ENCODE peak calls at places on chromosomes 7 and 10, in seven cellular contexts. D is tibial nerve, K is AG04450, C is Panc1, X is kidney epithelial cell, B is fibroblast of lung, V is fibroblast of mammary gland. Y is an unnamed sample.

GRCh38 chr10:35910234-35910633 is 268.1 kb upstream of the FZD8 start:
- DNase-seq in C (no peak), K (peak; percentile 76), V (peak; percentile 94), X (peak; percentile 39), D (no peak), B (peak; percentile 88), Y (peak; percentile 37)

GRCh38 chr7:105775580-105775979 is 100.8 kb downstream of the ATXN7L1 start:
- DNase-seq in V (no peak), B (no peak), C (no peak), K (no peak), D (no peak), X (no peak), Y (no peak)

GRCh38 chr10:44261710-44262455 is 123.0 kb downstream of the CXCL12 start:
- DNase-seq in D (no peak), B (no peak), K (peak; percentile 13), C (no peak), V (peak; percentile 79), X (no peak), Y (no peak)

GRCh38 chr7:90817846-90818245 is 221.7 kb downstream of the CDK14 start:
- DNase-seq in B (no peak), D (no peak), V (no peak), K (no peak), C (no peak), X (no peak), Y (peak; percentile 12)

GRCh38 chr7:46080595-46081159 is 159.6 kb upstream of the IGFBP3 start:
- DNase-seq in K (no peak), C (no peak), X (no peak), D (no peak), B (no peak), V (peak; percentile 45), Y (no peak)

GRCh38 chr7:81210092-81211064 is 291.5 kb upstream of the SEMA3C start:
- DNase-seq in X (no peak), D (no peak), K (no peak), B (peak; percentile 32), V (peak; percentile 64), C (no peak), Y (no peak)

GRCh38 chr10:59575269-59575668 is 134.4 kb downstream of the SLC16A9 start:
- DNase-seq in D (no peak), V (no peak), C (no peak), K (no peak), B (no peak), X (no peak), Y (no peak)

GRCh38 chr10:100986623-100986951 is 710 bp downstream of the MRPL43 start:
- DNase-seq in V (no peak), X (no peak), D (no peak), K (no peak), C (no peak), B (no peak), Y (no peak)

GRCh38 chr10:103054621-103055020 is 136.5 kb downstream of the CNNM2 start:
- DNase-seq in V (no peak), X (no peak), D (no peak), C (no peak), B (no peak), K (no peak), Y (no peak)

GRCh38 chr7:20895563-20895962 is 108.9 kb upstream of the SP8 start:
- DNase-seq in V (no peak), C (peak; percentile 13), D (no peak), K (no peak), B (no peak), X (no peak), Y (no peak)

GRCh38 chr10:82267465-82267864 is 392.5 kb downstream of the NRG3 start:
- DNase-seq in D (no peak), V (peak; percentile 11), K (no peak), B (no peak), X (no peak), C (no peak), Y (peak; percentile 20)

GRCh38 chr10:49268185-49268584 is 30.8 kb upstream of the C10orf71 start:
- DNase-seq in C (no peak), X (no peak), V (no peak), K (no peak), B (no peak), D (no peak), Y (no peak)

GRCh38 chr7:134165266-134165665 is 38.1 kb downstream of the LRGUK start:
- DNase-seq in D (no peak), K (no peak), C (no peak), X (no peak), B (no peak), V (no peak), Y (no peak)

GRCh38 chr7:73995330-73995729 is 32.6 kb upstream of the ELN start:
- DNase-seq in B (peak; percentile 43), X (no peak), C (no peak), K (peak; percentile 68), D (no peak), V (peak; percentile 49), Y (no peak)

GRCh38 chr7:84524714-84525694 is 330.4 kb upstream of the SEMA3A start:
- DNase-seq in B (peak; percentile 97), V (peak; percentile 89), K (no peak), D (no peak), X (no peak), C (no peak), Y (no peak)

GRCh38 chr7:69445549-69445948 is 152.7 kb upstream of the AUTS2 start:
- DNase-seq in C (no peak), B (no peak), X (no peak), V (peak; percentile 79), D (no peak), K (no peak), Y (no peak)

GRCh38 chr10:24215193-24215592 is 6.3 kb downstream of the KIAA1217 start:
- DNase-seq in D (no peak), V (no peak), K (no peak), B (no peak), C (no peak), X (no peak), Y (no peak)

DNA sequence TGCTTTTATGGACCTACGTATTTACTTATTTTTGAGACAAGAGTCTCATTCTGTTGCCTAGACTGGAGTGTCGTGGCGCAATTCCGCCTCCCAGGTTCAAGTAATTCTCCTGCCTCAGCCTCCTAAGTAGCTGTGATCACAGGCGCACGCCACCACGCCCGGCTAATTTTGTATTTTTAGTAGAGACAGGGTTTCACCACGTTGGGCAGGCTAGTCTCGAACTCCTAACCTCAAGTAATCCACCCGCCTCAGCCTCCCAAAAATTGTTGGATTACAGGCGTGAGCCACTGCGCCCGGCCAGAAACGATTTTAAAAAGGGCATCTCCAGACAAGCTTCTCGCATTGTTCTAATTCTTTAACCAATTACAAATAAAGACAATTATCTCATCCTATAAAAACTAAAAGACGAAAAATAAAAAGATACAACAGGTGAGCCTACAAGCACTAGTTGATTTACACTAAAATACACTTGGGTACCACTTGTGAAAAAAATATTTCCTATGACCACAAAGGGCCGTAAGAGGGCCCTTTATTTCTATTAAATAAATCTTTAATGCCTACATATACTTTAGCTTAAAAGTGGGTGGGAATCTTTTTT is 2.4 kb downstream of the TRA2A start:
- DNase-seq in X (no peak), K (no peak), B (no peak), D (no peak), C (no peak), V (no peak), Y (no peak)
- H3K4me3 ChIP-seq in X (no peak overlapping the region), K (peak overlapping the region; percentile 99), B (peak overlapping the region; percentile 89), D (no peak overlapping the region), C (peak overlapping the region; percentile 92), V (peak overlapping the region; percentile 99), Y (peak overlapping the region; percentile 92)

DNA sequence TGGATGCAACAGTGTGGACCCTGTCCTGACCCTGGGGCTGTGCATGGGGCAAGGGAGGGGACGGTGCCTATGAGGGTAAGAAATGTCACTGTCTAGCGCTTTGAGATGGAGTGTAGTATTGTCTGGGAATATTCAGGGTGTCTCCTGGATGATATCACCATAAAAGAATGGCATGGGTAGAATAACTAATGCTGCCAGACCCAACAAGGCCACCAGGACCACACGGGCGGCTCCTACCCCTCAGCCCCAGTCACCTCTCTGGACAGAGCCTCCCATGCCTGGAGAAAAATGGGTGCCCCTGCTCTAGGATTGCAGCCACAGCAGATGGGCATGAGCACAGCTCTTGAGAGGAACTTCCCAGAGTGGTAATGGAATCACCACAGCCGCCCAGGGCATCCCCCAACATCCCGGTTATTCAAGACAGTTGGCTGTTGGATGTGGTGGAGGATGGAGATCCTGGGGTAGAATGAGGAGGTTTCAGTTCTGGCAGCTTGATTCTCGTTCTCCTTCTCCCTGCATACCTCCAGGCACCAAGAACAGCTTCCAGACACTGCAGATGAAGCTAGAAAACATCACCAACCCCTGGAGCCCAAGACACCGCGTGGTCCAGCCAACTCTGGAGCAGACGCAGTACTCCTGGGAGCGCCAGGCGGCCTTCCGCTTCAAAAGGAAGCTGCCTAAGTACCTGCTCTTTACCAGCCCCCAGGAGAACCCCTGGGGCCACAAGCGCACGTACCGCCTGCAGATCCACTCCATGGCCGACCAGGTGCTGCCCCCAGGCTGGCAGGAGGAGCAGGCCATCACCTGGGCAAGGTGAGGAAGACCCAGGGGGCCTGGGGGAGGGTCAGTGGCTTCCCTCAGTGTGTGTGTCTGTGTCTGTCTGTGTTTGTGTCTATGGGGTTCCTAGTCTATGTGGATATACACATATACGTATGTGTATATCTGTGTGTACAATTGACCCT is 6.2 kb downstream of the AOC1 start:
- DNase-seq in B (no peak), C (no peak), K (no peak), D (no peak), X (no peak), V (no peak), Y (no peak)
- H3K4me3 ChIP-seq in B (no peak overlapping the region), C (no peak overlapping the region), K (no peak overlapping the region), D (no peak overlapping the region), X (no peak overlapping the region), V (no peak overlapping the region), Y (no peak overlapping the region)

GRCh38 chr10:79342811-79343541 is 4.3 kb upstream of the PPIF start:
- DNase-seq in X (no peak), B (peak; percentile 14), C (no peak), D (no peak), V (peak; percentile 25), K (no peak), Y (no peak)

GRCh38 chr10:79345241-79346011 is 1.8 kb upstream of the PPIF start:
- DNase-seq in B (no peak), X (no peak), D (no peak), K (no peak), C (no peak), V (no peak), Y (no peak)

GRCh38 chr10:79346012-79346340 is 1.3 kb upstream of the PPIF start:
- DNase-seq in X (no peak), C (no peak), K (no peak), D (no peak), V (no peak), B (no peak), Y (no peak)

GRCh38 chr10:79346388-79347225 is 662 bp upstream of the PPIF start:
- DNase-seq in K (no peak), V (no peak), C (no peak), X (no peak), B (no peak), D (no peak), Y (no peak)

GRCh38 chr10:79344502-79345195 is 2.6 kb upstream of the PPIF start:
- DNase-seq in V (no peak), D (no peak), C (no peak), X (no peak), B (no peak), K (no peak), Y (no peak)
- H3K4me3 ChIP-seq in V (no peak overlapping the region), D (no peak overlapping the region), C (no peak overlapping the region), X (no peak overlapping the region), B (no peak overlapping the region), K (no peak overlapping the region), Y (no peak overlapping the region)

GRCh38 chr7:83178796-83179195 is 16.1 kb upstream of the PCLO start:
- DNase-seq in D (no peak), K (no peak), V (no peak), B (no peak), C (no peak), X (no peak), Y (no peak)

GRCh38 chr7:83178066-83178465 is 15.4 kb upstream of the PCLO start:
- DNase-seq in K (no peak), C (no peak), D (no peak), B (no peak), V (no peak), X (no peak), Y (no peak)

GRCh38 chr7:83173664-83174063 is 11.0 kb upstream of the PCLO start:
- DNase-seq in B (no peak), C (no peak), D (no peak), V (no peak), X (no peak), K (no peak), Y (no peak)
- H3K4me3 ChIP-seq in B (no peak overlapping the region), C (no peak overlapping the region), D (no peak overlapping the region), V (no peak overlapping the region), X (no peak overlapping the region), K (no peak overlapping the region), Y (no peak overlapping the region)

Y was measured in epithelial cell of proximal tubule.